ENCODE peak calls at places on chromosomes 5 and 9, in five cellular contexts. J, D, X, V and S are unnamed samples. For H3K27me3, the result is how much of the 10 kb centered on the place peaks cover.

GRCh38 chr5:84265739-84266464 is 118.8 kb downstream of the EDIL3 start:
- DNase-seq in V (no peak), J (no peak), X (no peak), D (no peak), S (no peak)

GRCh38 chr9:124270504-124271335 is 13.0 kb downstream of the NEK6 start:
- DNase-seq in D (peak), X (no peak), J (no peak), V (no peak), S (peak)

GRCh38 chr5:154868702-154869101 is 10.3 kb downstream of the CNOT8 start:
- DNase-seq in X (no peak), J (no peak), V (peak), D (peak), S (no peak)

GRCh38 chr9:126698251-126698650 is 84.5 kb downstream of the LMX1B start:
- DNase-seq in X (no peak), D (no peak), V (peak), J (no peak), S (no peak)

GRCh38 chr5:133384903-133385302 is 227.4 kb downstream of the FSTL4 start:
- DNase-seq in X (no peak), J (no peak), D (no peak), V (no peak), S (no peak)

GRCh38 chr5:68465133-68465532 is 249.6 kb downstream of the PIK3R1 start:
- DNase-seq in D (no peak), X (no peak), V (no peak), J (no peak), S (no peak)

GRCh38 chr9:98888794-98889495 is 54.8 kb upstream of the COL15A1 start:
- DNase-seq in X (no peak), V (no peak), J (no peak), D (no peak), S (peak)

GRCh38 chr5:101431201-101431600 is 528.1 kb upstream of the ST8SIA4 start:
- DNase-seq in X (no peak), J (no peak), D (no peak), V (no peak), S (no peak)

GRCh38 chr5:149799119-149799623 is 69.1 kb downstream of the PPARGC1B start:
- DNase-seq in J (peak), D (peak), V (no peak), X (no peak), S (no peak)

GRCh38 chr5:53542917-53543316 is 17.5 kb upstream of the NDUFS4 start:
- DNase-seq in X (no peak), D (no peak), J (no peak), V (no peak), S (no peak)

GRCh38 chr5:180649297-180650039 is at the start of gene FLT4:
- DNase-seq in V (peak), D (no peak), J (no peak), X (no peak), S (no peak)
- H3K27me3 ChIP-seq in V (under half), D (under half), J (under half), X (under half), S (under half)

GRCh38 chr5:4730279-4730678 is 409.9 kb upstream of the ADAMTS16 start:
- DNase-seq in V (no peak), X (no peak), J (no peak), D (no peak), S (no peak)
- H3K27me3 ChIP-seq in V (under half), X (under half), J (under half), D (under half), S (under half)

GRCh38 chr5:176792584-176793342 is 17.6 kb upstream of the UNC5A start:
- DNase-seq in J (no peak), D (no peak), V (peak), X (no peak), S (no peak)

GRCh38 chr5:176794509-176794908 is 15.8 kb upstream of the UNC5A start:
- DNase-seq in X (no peak), J (no peak), D (no peak), V (no peak), S (no peak)

GRCh38 chr5:176790921-176791320 is 19.4 kb upstream of the UNC5A start:
- DNase-seq in V (no peak), X (no peak), D (no peak), J (no peak), S (no peak)

GRCh38 chr5:176793736-176794135 is 16.6 kb upstream of the UNC5A start:
- DNase-seq in D (no peak), J (no peak), X (no peak), V (no peak), S (no peak)

GRCh38 chr5:176793343-176793699 is 17.0 kb upstream of the UNC5A start:
- DNase-seq in X (no peak), D (no peak), V (peak), J (no peak), S (no peak)
- H3K27me3 ChIP-seq in X (under half), D (under half), V (under half), J (half or more), S (under half)

GRCh38 chr5:946720-947625 is 54.3 kb downstream of the TRIP13 start:
- DNase-seq in J (no peak), D (no peak), X (no peak), V (peak), S (peak)
- H3K27me3 ChIP-seq in J (half or more), D (under half), X (under half), V (under half), S (under half)

GRCh38 chr9:137141050-137141810 is 2.3 kb downstream of the GRIN1 start:
- DNase-seq in V (peak), J (no peak), D (no peak), X (no peak), S (no peak)

GRCh38 chr9:137138701-137139467 is at the start of gene GRIN1:
- DNase-seq in V (peak), D (peak), J (no peak), X (no peak), S (no peak)

GRCh38 chr9:137140151-137141012 is 1.4 kb downstream of the GRIN1 start:
- DNase-seq in D (no peak), X (no peak), V (peak), J (no peak), S (no peak)

GRCh38 chr9:137138058-137138697 is 776 bp upstream of the GRIN1 start:
- DNase-seq in V (peak), X (no peak), J (no peak), D (no peak), S (no peak)

DNA sequence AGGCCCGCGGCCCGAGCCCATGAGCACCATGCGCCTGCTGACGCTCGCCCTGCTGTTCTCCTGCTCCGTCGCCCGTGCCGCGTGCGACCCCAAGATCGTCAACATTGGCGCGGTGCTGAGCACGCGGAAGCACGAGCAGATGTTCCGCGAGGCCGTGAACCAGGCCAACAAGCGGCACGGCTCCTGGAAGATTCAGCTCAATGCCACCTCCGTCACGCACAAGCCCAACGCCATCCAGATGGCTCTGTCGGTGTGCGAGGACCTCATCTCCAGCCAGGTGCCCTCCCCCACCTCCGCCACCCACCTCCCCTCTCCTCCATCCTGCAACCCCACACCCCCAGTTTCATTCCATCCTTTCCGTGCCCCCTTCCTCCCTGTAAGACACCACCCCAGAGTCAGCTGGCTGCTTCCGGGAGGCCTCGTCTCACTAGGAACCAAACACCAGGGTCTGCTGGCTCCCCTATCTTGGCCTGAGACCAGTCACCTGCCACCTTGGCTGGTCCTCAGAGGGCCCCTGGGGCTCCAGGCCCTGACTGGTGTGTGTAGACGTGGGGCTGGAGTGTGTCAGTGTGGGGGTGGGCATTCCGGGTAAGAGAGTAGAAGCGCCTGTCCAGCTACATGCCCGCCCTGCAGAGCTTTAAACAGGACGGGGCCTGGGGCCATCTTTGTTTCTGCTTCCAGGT is 655 bp downstream of the GRIN1 start:
- DNase-seq in X (no peak), V (no peak), D (no peak), J (no peak), S (no peak)
- H3K27me3 ChIP-seq in X (half or more), V (half or more), D (under half), J (under half), S (under half)